ENCODE peak calls at places on chromosome 18, in six cellular contexts. One of them, this sample, is unnamed.
A peak's percentile ranks its signal among the peaks of the same experiment; 100 is the strongest.

GRCh38 chr18:75546964-75547363 is 119.5 kb upstream of the SMIM21 start:
- DNase-seq in iris pigment epithelial cell: no peak
- DNase-seq in GM13976: no peak
- DNase-seq in naive B cell: no peak
- DNase-seq in iPS DF 6.9: no peak
- DNase-seq in astrocyte of the spinal cord: no peak
- DNase-seq in this sample: no peak

GRCh38 chr18:32549248-32549842 is 78.7 kb upstream of the GAREM1 start:
- DNase-seq in iris pigment epithelial cell: peak; percentile 48
- DNase-seq in GM13976: peak; percentile 54
- DNase-seq in astrocyte of the spinal cord: peak; percentile 44
- DNase-seq in naive B cell: peak; percentile 3
- DNase-seq in iPS DF 6.9: peak; percentile 48
- DNase-seq in this sample: peak; percentile 10

GRCh38 chr18:46182633-46183401 is 78.6 kb downstream of the HAUS1 start:
- DNase-seq in iPS DF 6.9: no peak
- DNase-seq in astrocyte of the spinal cord: no peak
- DNase-seq in naive B cell: no peak
- DNase-seq in iris pigment epithelial cell: peak; percentile 43
- DNase-seq in GM13976: no peak
- DNase-seq in this sample: no peak

GRCh38 chr18:79241755-79242154 is 154.0 kb upstream of the NFATC1 start:
- DNase-seq in iris pigment epithelial cell: no peak
- DNase-seq in GM13976: no peak
- DNase-seq in astrocyte of the spinal cord: no peak
- DNase-seq in naive B cell: no peak
- DNase-seq in iPS DF 6.9: no peak
- DNase-seq in this sample: no peak

GRCh38 chr18:37253424-37254255 is 312.0 kb downstream of the CELF4 start:
- DNase-seq in iPS DF 6.9: no peak
- DNase-seq in iris pigment epithelial cell: no peak
- DNase-seq in astrocyte of the spinal cord: no peak
- DNase-seq in naive B cell: peak; percentile 5
- DNase-seq in GM13976: peak; percentile 78
- DNase-seq in this sample: no peak

GRCh38 chr18:67362906-67363305 is 153.6 kb downstream of the DSEL start:
- DNase-seq in iPS DF 6.9: no peak
- DNase-seq in naive B cell: no peak
- DNase-seq in astrocyte of the spinal cord: no peak
- DNase-seq in iris pigment epithelial cell: no peak
- DNase-seq in GM13976: no peak
- DNase-seq in this sample: no peak

GRCh38 chr18:49096021-49096420 is 145.3 kb upstream of the SMAD7 start:
- DNase-seq in iPS DF 6.9: no peak
- DNase-seq in naive B cell: no peak
- DNase-seq in GM13976: no peak
- DNase-seq in astrocyte of the spinal cord: no peak
- DNase-seq in iris pigment epithelial cell: peak; percentile 29
- DNase-seq in this sample: no peak

GRCh38 chr18:39462436-39462835 is 1896.8 kb upstream of the CELF4 start:
- DNase-seq in iris pigment epithelial cell: peak; percentile 74
- DNase-seq in iPS DF 6.9: no peak
- DNase-seq in naive B cell: no peak
- DNase-seq in GM13976: no peak
- DNase-seq in astrocyte of the spinal cord: peak; percentile 65
- DNase-seq in this sample: no peak

GRCh38 chr18:68667121-68667520 is 47.8 kb downstream of the TMX3 start:
- DNase-seq in iPS DF 6.9: no peak
- DNase-seq in astrocyte of the spinal cord: no peak
- DNase-seq in iris pigment epithelial cell: peak; percentile 54
- DNase-seq in naive B cell: no peak
- DNase-seq in GM13976: no peak
- DNase-seq in this sample: no peak

GRCh38 chr18:58787750-58788149 is 76.9 kb upstream of the ZNF532 start:
- DNase-seq in astrocyte of the spinal cord: no peak
- DNase-seq in iPS DF 6.9: no peak
- DNase-seq in naive B cell: no peak
- DNase-seq in GM13976: no peak
- DNase-seq in iris pigment epithelial cell: no peak
- DNase-seq in this sample: no peak

GRCh38 chr18:47280121-47280520 is 28.7 kb upstream of the SKOR2 start:
- DNase-seq in astrocyte of the spinal cord: no peak
- DNase-seq in iPS DF 6.9: no peak
- DNase-seq in GM13976: no peak
- DNase-seq in naive B cell: no peak
- DNase-seq in iris pigment epithelial cell: no peak
- DNase-seq in this sample: no peak

GRCh38 chr18:54829856-54830255 is 1.6 kb downstream of the RAB27B start:
- DNase-seq in iPS DF 6.9: no peak
- DNase-seq in iris pigment epithelial cell: peak; percentile 38
- DNase-seq in GM13976: no peak
- DNase-seq in astrocyte of the spinal cord: no peak
- DNase-seq in naive B cell: no peak
- DNase-seq in this sample: no peak

GRCh38 chr18:9575558-9575957 is 38.8 kb downstream of the PPP4R1 start:
- DNase-seq in astrocyte of the spinal cord: peak; percentile 94
- DNase-seq in naive B cell: peak; percentile 26
- DNase-seq in iPS DF 6.9: peak; percentile 20
- DNase-seq in iris pigment epithelial cell: peak; percentile 98
- DNase-seq in GM13976: peak; percentile 38
- DNase-seq in this sample: no peak

GRCh38 chr18:22828171-22828570 is 105.0 kb upstream of the RBBP8 start:
- DNase-seq in GM13976: no peak
- DNase-seq in iris pigment epithelial cell: peak; percentile 50
- DNase-seq in naive B cell: no peak
- DNase-seq in iPS DF 6.9: no peak
- DNase-seq in astrocyte of the spinal cord: peak; percentile 75
- DNase-seq in this sample: no peak

GRCh38 chr18:13831864-13832508 is 8.0 kb downstream of the MC5R start:
- DNase-seq in astrocyte of the spinal cord: no peak
- DNase-seq in naive B cell: no peak
- DNase-seq in iris pigment epithelial cell: no peak
- DNase-seq in iPS DF 6.9: no peak
- DNase-seq in GM13976: no peak
- DNase-seq in this sample: no peak

GRCh38 chr18:61765097-61765496 is 127.7 kb downstream of the RNF152 start:
- DNase-seq in GM13976: no peak
- DNase-seq in naive B cell: no peak
- DNase-seq in iris pigment epithelial cell: peak; percentile 80
- DNase-seq in astrocyte of the spinal cord: peak; percentile 26
- DNase-seq in iPS DF 6.9: no peak
- DNase-seq in this sample: no peak

GRCh38 chr18:58682429-58683069 is 11.3 kb downstream of the MALT1 start:
- DNase-seq in iPS DF 6.9: no peak
- DNase-seq in naive B cell: no peak
- DNase-seq in iris pigment epithelial cell: peak; percentile 88
- DNase-seq in GM13976: no peak
- DNase-seq in astrocyte of the spinal cord: peak; percentile 90
- DNase-seq in this sample: no peak

GRCh38 chr18:48529796-48530195 is 9.0 kb upstream of the CTIF start:
- DNase-seq in iris pigment epithelial cell: peak; percentile 92
- DNase-seq in naive B cell: no peak
- DNase-seq in GM13976: no peak
- DNase-seq in iPS DF 6.9: no peak
- DNase-seq in astrocyte of the spinal cord: peak; percentile 71
- DNase-seq in this sample: no peak

GRCh38 chr18:4541588-4541987 is 86.5 kb upstream of the DLGAP1 start:
- DNase-seq in astrocyte of the spinal cord: no peak
- DNase-seq in iris pigment epithelial cell: no peak
- DNase-seq in GM13976: no peak
- DNase-seq in iPS DF 6.9: no peak
- DNase-seq in naive B cell: no peak
- DNase-seq in this sample: no peak

GRCh38 chr18:48675912-48676311 is 137.1 kb downstream of the CTIF start:
- DNase-seq in GM13976: no peak
- DNase-seq in iPS DF 6.9: no peak
- DNase-seq in naive B cell: no peak
- DNase-seq in iris pigment epithelial cell: no peak
- DNase-seq in astrocyte of the spinal cord: no peak
- DNase-seq in this sample: no peak

GRCh38 chr18:79598885-79599175 is 80.8 kb upstream of the CTDP1 start:
- DNase-seq in naive B cell: no peak
- DNase-seq in GM13976: no peak
- DNase-seq in iris pigment epithelial cell: no peak
- DNase-seq in astrocyte of the spinal cord: no peak
- DNase-seq in iPS DF 6.9: no peak
- DNase-seq in this sample: no peak

This sample was measured in KG1.